ENCODE peak calls at places on chromosome 18, in eight cellular contexts. A is neural progenitor cell, W is spleen, U is cardiac muscle cell, S is uterus, T is cardiac fibroblast, C is kidney, P is OCI-LY7. J is an unnamed sample.

GRCh38 chr18:13530879-13531387 is 195.4 kb downstream of the FAM210A start:
- DNase-seq in A (peak), W (no peak), U (peak), S (no peak), T (peak), C (no peak), P (peak), J (no peak)

GRCh38 chr18:21526463-21526862 is 74.0 kb downstream of the ESCO1 start:
- DNase-seq in A (no peak), W (no peak), U (no peak), S (no peak), T (no peak), C (no peak), P (no peak), J (no peak)

GRCh38 chr18:65938592-65939372 is 188.0 kb downstream of the CDH7 start:
- DNase-seq in A (peak), W (no peak), U (peak), S (no peak), T (peak), C (no peak), P (peak), J (peak)

GRCh38 chr18:5391427-5391826 is 95.9 kb upstream of the ZBTB14 start:
- DNase-seq in A (no peak), W (no peak), U (no peak), S (no peak), T (no peak), C (no peak), P (no peak), J (no peak)

GRCh38 chr18:73594749-73595148 is 552.9 kb downstream of the FBXO15 start:
- DNase-seq in A (no peak), W (no peak), U (peak), S (no peak), T (no peak), C (no peak), P (no peak), J (no peak)

GRCh38 chr18:77055429-77056310 is 76.9 kb downstream of the MBP start:
- DNase-seq in A (no peak), W (peak), U (no peak), S (no peak), T (no peak), C (no peak), P (peak), J (no peak)

GRCh38 chr18:7872569-7872968 is 305.5 kb downstream of the PTPRM start:
- DNase-seq in A (no peak), W (no peak), U (peak), S (no peak), T (peak), C (no peak), P (no peak), J (no peak)

GRCh38 chr18:36529747-36530146 is 232.2 kb downstream of the FHOD3 start:
- DNase-seq in A (no peak), W (no peak), U (no peak), S (no peak), T (no peak), C (no peak), P (no peak), J (no peak)

GRCh38 chr18:40672590-40672989 is 1282.4 kb upstream of the PIK3C3 start:
- DNase-seq in A (peak), W (no peak), U (no peak), S (no peak), T (no peak), C (no peak), P (no peak), J (no peak)

GRCh38 chr18:10113156-10114022 is 199.6 kb downstream of the VAPA start:
- DNase-seq in A (no peak), W (no peak), U (peak), S (peak), T (peak), C (peak), P (no peak), J (no peak)

GRCh38 chr18:77139619-77140018 is 7.0 kb upstream of the MBP start:
- DNase-seq in A (no peak), W (no peak), U (no peak), S (no peak), T (no peak), C (no peak), P (no peak), J (no peak)

GRCh38 chr18:45136381-45137088 is 455.8 kb downstream of the SETBP1 start:
- DNase-seq in A (no peak), W (no peak), U (no peak), S (no peak), T (no peak), C (no peak), P (no peak), J (peak)

GRCh38 chr18:7812431-7813063 is 245.4 kb downstream of the PTPRM start:
- DNase-seq in A (no peak), W (no peak), U (peak), S (no peak), T (peak), C (no peak), P (no peak), J (no peak)

GRCh38 chr18:62937065-62937464 is 221.7 kb downstream of the PHLPP1 start:
- DNase-seq in A (no peak), W (no peak), U (peak), S (no peak), T (peak), C (no peak), P (no peak), J (no peak)

GRCh38 chr18:2871111-2871720 is 24.4 kb downstream of the EMILIN2 start:
- DNase-seq in A (no peak), W (no peak), U (no peak), S (no peak), T (no peak), C (no peak), P (no peak), J (no peak)

GRCh38 chr18:61575419-61575818 is 242.2 kb downstream of the CDH20 start:
- DNase-seq in A (peak), W (no peak), U (no peak), S (no peak), T (no peak), C (no peak), P (no peak), J (no peak)

GRCh38 chr18:58525517-58525916 is 103.4 kb downstream of the ALPK2 start:
- DNase-seq in A (no peak), W (no peak), U (no peak), S (no peak), T (peak), C (no peak), P (no peak), J (peak)

GRCh38 chr18:59959079-59959478 is 59.3 kb downstream of the PMAIP1 start:
- DNase-seq in A (no peak), W (no peak), U (no peak), S (no peak), T (no peak), C (no peak), P (no peak), J (no peak)

GRCh38 chr18:3046216-3046808 is 33.4 kb upstream of the LPIN2 start:
- DNase-seq in A (peak), W (no peak), U (no peak), S (no peak), T (no peak), C (no peak), P (no peak), J (no peak)

DNA sequence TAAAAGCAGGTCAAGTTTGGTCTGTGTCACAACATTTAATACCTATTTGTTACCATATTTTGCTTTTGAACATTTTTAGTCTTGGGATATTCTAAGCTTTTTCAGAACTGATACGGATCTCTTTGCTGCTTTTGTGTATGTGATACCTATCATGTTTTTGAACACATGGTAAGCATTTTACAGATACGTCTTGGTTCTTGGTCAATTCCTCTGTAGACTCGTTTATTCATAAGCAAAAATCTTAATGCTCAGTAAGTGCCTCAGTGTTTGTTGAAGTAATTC is 630 bp downstream of the ZNF397 start:
- DNase-seq in A (no peak), W (no peak), U (no peak), S (no peak), T (no peak), C (no peak), P (peak), J (no peak)
- H3K4me3 ChIP-seq in A (peak), W (peak), U (peak), S (peak), T (peak), C (peak), P (peak), J (peak)

GRCh38 chr18:79394438-79395307 is 1.1 kb upstream of the NFATC1 start:
- DNase-seq in A (peak), W (peak), U (peak), S (peak), T (peak), C (peak), P (peak), J (no peak)
- TF ChIP-seq CTCF in A (peak), W (no peak), U (no peak), S (peak), T (no peak), C (no peak), P (peak), J (no peak)

DNA sequence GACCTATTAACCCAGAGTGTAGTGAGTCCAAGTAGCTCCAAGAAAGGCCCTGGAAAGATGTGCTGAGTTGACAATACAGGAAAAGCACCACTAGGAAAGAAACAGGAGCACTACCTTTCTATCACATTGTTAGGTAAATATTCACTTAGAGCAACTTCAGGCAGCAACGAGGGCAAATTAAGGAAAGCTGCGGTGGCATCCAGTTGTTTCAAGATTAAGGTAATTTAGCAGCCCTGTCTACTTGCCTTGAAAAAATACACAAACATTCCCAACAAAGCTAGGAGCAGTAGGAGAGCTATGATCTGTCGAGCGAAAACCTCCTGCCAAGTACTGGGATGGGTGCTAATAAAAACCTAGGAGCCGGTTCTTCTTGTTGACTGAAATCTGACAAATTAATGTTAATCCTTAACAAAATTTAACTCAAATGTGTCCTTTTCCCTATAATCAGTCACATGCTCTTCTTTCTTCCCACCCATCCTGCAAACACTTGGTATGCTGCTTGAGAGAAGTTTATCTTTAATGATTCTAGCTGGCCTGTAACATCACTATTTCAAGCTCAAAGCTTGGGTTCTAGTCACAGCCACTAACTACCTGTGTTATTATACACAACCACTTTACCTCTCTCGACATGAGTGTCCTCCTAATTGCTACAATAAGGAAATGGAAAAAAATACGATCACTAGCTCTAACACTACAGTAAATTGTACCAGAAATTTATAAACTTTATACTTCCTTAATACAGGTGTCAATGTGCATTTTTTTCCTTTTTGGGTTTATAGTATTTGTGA is 2.0 kb downstream of the ACAA2 start:
- DNase-seq in A (peak), W (no peak), U (no peak), S (no peak), T (no peak), C (no peak), P (no peak), J (no peak)
- H3K4me3 ChIP-seq in A (peak), W (no peak), U (no peak), S (no peak), T (no peak), C (peak), P (peak), J (no peak)

GRCh38 chr18:24799720-24800119 is 339.3 kb downstream of the HRH4 start:
- DNase-seq in A (no peak), W (no peak), U (no peak), S (no peak), T (no peak), C (no peak), P (no peak), J (no peak)

GRCh38 chr18:24797987-24798386 is 337.6 kb downstream of the HRH4 start:
- DNase-seq in A (no peak), W (no peak), U (no peak), S (no peak), T (no peak), C (no peak), P (no peak), J (no peak)

GRCh38 chr18:24801011-24801410 is 340.6 kb downstream of the HRH4 start:
- DNase-seq in A (no peak), W (no peak), U (no peak), S (no peak), T (no peak), C (no peak), P (no peak), J (no peak)

GRCh38 chr18:24802439-24802838 is 342.0 kb downstream of the HRH4 start:
- DNase-seq in A (no peak), W (no peak), U (no peak), S (no peak), T (no peak), C (no peak), P (no peak), J (no peak)

GRCh38 chr18:24799176-24799575 is 338.7 kb downstream of the HRH4 start:
- DNase-seq in A (peak), W (no peak), U (no peak), S (no peak), T (no peak), C (no peak), P (no peak), J (no peak)
- TF ChIP-seq CTCF in A (peak), W (no peak), U (no peak), S (no peak), T (no peak), C (no peak), P (no peak), J (no peak)

J was measured in GM12864.